ENCODE peak calls at places on chromosomes 12 and 14, in five cellular contexts. V is neural progenitor cell, G is mesendoderm, Z is suprapubic skin, S is ascending aorta. U is an unnamed sample.

GRCh38 chr12:93146970-93147369 is 217.9 kb upstream of the EEA1 start:
- DNase-seq in V (no peak), G (no peak), S (no peak), Z (no peak), U (no peak)

GRCh38 chr14:89801128-89801527 is 153.4 kb downstream of the EFCAB11 start:
- DNase-seq in V (no peak), Z (no peak), G (no peak), S (no peak), U (peak; percentile 98)

GRCh38 chr12:24012528-24012927 is 63.1 kb upstream of the SOX5 start:
- DNase-seq in Z (no peak), G (peak; percentile 30), V (no peak), S (no peak), U (no peak)

GRCh38 chr12:77032406-77032805 is 33.0 kb downstream of the E2F7 start:
- DNase-seq in S (no peak), G (no peak), Z (no peak), V (no peak), U (peak; percentile 90)

GRCh38 chr14:60488175-60488574 is 2.3 kb upstream of the C14orf39 start:
- DNase-seq in G (no peak), Z (no peak), V (no peak), S (no peak), U (no peak)

GRCh38 chr12:11877869-11878780 is 192.6 kb upstream of the BCL2L14 start:
- DNase-seq in S (no peak), Z (no peak), G (peak; percentile 65), V (peak; percentile 23), U (peak; percentile 92)

GRCh38 chr12:9221476-9221875 is 13.3 kb upstream of the PZP start:
- DNase-seq in S (no peak), V (no peak), Z (no peak), G (no peak), U (peak; percentile 79)

GRCh38 chr14:76904100-76904739 is 78.0 kb downstream of the LRRC74A start:
- DNase-seq in G (no peak), Z (no peak), S (no peak), V (no peak), U (peak; percentile 42)

GRCh38 chr12:52060498-52061177 is 9.1 kb upstream of the ATG101 start:
- DNase-seq in S (no peak), V (no peak), Z (peak; percentile 70), G (no peak), U (no peak)

GRCh38 chr12:2318286-2318685 is 265.5 kb downstream of the CACNA1C start:
- DNase-seq in V (peak; percentile 29), G (no peak), Z (no peak), S (no peak), U (no peak)

GRCh38 chr14:35687335-35687939 is 121.7 kb downstream of the RALGAPA1 start:
- DNase-seq in Z (no peak), G (peak; percentile 47), V (peak; percentile 75), S (no peak), U (peak; percentile 25)

GRCh38 chr14:69876848-69877306 is 2.3 kb upstream of the SMOC1 start:
- DNase-seq in S (no peak), Z (no peak), G (no peak), V (no peak), U (no peak)

GRCh38 chr12:53925006-53925405 is 13.6 kb upstream of the HOXC13 start:
- DNase-seq in V (no peak), Z (no peak), G (no peak), S (no peak), U (no peak)

GRCh38 chr14:28406181-28406580 is 360.4 kb upstream of the FOXG1 start:
- DNase-seq in Z (no peak), V (no peak), S (no peak), G (no peak), U (no peak)

GRCh38 chr12:122830517-122831214 is 4.6 kb upstream of the HIP1R start:
- DNase-seq in Z (peak; percentile 70), G (peak; percentile 59), S (no peak), V (no peak), U (peak; percentile 96)

GRCh38 chr12:1629338-1630080 is 478 bp downstream of the WNT5B start:
- DNase-seq in V (peak; percentile 61), S (no peak), G (peak; percentile 84), Z (no peak), U (no peak)

GRCh38 chr12:113007166-113007565 is 28.8 kb downstream of the OAS2 start:
- DNase-seq in V (no peak), G (no peak), S (no peak), Z (no peak), U (peak; percentile 77)

GRCh38 chr14:96198430-96199133 is 6.1 kb upstream of the BDKRB2 start:
- DNase-seq in S (no peak), V (no peak), G (no peak), Z (no peak), U (no peak)

GRCh38 chr12:50065726-50066310 is 8.4 kb downstream of the ASIC1 start:
- DNase-seq in V (no peak), Z (no peak), S (no peak), G (no peak), U (no peak)

GRCh38 chr12:92468358-92469020 is 234.3 kb upstream of the PLEKHG7 start:
- DNase-seq in G (peak; percentile 16), S (no peak), V (no peak), Z (no peak), U (no peak)

GRCh38 chr12:9648701-9649531 is 20.6 kb upstream of the CLEC2D start:
- DNase-seq in V (peak; percentile 26), G (no peak), S (no peak), Z (no peak), U (no peak)

GRCh38 chr12:958449-959123 is 9.1 kb upstream of the RAD52 start:
- DNase-seq in V (peak; percentile 11), Z (no peak), S (no peak), G (no peak), U (no peak)

GRCh38 chr14:101078892-101079221 is 175.3 kb upstream of the RTL1 start:
- DNase-seq in Z (no peak), G (no peak), S (no peak), V (no peak), U (no peak)

GRCh38 chr14:105767315-105767714 is 240.9 kb downstream of the TMEM121 start:
- DNase-seq in Z (no peak), V (no peak), G (no peak), S (no peak), U (no peak)

GRCh38 chr12:19967001-19967400 is 401.3 kb upstream of the PDE3A start:
- DNase-seq in V (no peak), S (no peak), G (no peak), Z (no peak), U (no peak)

GRCh38 chr14:91545946-91546716 is 36.0 kb upstream of the PPP4R3A start:
- DNase-seq in S (no peak), V (peak; percentile 86), Z (no peak), G (no peak), U (no peak)

GRCh38 chr12:129009833-129010232 is 156.6 kb downstream of the GLT1D1 start:
- DNase-seq in S (no peak), Z (no peak), V (no peak), G (no peak), U (no peak)

GRCh38 chr14:69615471-69616407 is 4.3 kb downstream of the SUSD6 start:
- DNase-seq in V (no peak), S (no peak), Z (no peak), G (no peak), U (peak; percentile 61)

GRCh38 chr12:108650083-108650482 is 16.4 kb upstream of the SELPLG start:
- DNase-seq in Z (no peak), G (no peak), V (no peak), S (no peak), U (no peak)
- H3K36me3 ChIP-seq in Z (peaks cover 93% of the 10 kb centered on the region), G (peaks cover 9% of the 10 kb centered on the region), V (peaks cover 12% of the 10 kb centered on the region), S (peaks cover 54% of the 10 kb centered on the region), U (peaks cover 48% of the 10 kb centered on the region)

DNA sequence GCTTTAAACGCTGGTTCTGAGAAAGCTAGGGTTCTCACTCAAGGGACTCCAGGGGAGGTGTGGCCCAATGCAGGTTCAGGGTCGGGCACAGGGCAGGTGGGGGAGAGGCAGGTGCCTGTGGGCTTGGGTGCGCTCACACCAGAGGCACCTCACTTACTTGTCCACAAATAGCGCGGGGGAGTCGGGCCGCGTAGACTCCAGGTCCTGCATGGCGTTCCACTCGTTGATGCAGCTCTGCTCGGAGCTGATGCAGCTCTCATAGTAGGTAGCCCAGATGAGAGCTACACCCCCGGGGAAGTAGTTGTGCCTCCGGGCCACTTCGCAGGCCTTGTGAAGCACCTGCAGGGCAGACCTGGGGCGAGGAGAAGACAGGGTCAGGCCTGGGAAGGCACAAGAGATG is 49.9 kb downstream of the SSH1 start:
- DNase-seq in S (no peak), G (no peak), V (no peak), Z (no peak), U (no peak)
- H3K36me3 ChIP-seq in S (peaks cover 49% of the 10 kb centered on the region), G (peaks cover 6% of the 10 kb centered on the region), V (no peaks in the 10 kb centered on the region), Z (peaks cover 65% of the 10 kb centered on the region), U (peaks cover 26% of the 10 kb centered on the region)

DNA sequence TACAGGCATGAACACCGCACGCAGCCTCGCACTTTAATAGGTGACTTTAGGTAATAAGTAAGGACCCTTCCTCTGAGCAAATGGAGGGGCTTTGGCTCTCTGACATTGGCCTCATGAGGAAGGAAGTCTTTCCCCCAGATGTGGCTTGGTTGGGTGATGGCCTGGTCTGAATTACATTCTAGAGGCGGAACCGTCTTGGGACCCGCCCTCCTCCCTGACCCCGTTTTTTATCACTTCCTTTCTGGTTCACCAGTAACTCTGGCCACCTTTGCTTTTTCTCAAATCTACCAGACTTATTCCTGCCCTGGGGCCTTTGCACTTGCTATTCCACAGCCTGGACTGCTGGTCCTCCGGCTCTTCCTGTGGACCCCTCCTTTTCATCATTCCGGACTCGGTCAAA is 13.4 kb downstream of the ALDH2 start:
- DNase-seq in V (no peak), S (no peak), Z (no peak), G (no peak), U (no peak)
- H3K36me3 ChIP-seq in V (peaks cover under 1% of the 10 kb centered on the region), S (peaks cover 32% of the 10 kb centered on the region), Z (peaks cover 51% of the 10 kb centered on the region), G (peaks cover 7% of the 10 kb centered on the region), U (no peaks in the 10 kb centered on the region)

DNA sequence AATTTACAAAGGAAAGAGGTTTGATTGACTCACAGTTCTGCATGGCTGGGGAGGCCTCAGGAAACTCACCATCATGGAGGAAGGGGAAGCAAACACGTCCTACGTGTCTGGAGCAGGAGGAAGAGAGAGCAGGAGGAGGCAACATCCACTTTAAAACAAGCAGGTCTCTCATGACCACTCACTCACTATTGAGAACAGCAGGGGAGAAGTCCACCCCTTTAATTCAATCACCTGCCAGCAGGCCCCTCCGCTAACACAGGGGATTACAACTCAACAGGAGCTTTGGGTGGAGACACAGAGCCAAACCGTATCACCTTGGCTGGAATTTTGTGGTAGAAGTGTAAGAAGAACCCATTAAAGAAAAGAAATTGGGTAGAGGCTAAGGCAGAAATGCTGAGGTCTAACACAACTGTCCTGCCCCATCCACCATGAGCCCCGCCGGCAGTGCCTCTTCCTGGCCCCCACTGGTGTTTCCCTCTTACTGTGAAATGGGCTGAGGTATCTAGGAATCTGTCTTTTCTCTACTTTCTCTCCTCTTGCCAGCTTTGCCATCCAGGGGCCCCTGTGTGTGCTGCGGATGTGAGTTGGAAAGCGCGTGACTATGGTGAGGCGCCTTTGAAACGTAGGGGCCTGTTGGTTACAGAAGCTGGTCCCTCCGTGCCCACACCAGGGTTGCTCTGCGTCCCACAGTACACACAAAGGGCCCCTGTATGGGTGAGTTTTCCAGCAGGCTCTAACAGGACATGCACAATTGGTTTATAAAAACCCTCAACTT is 108.0 kb upstream of the TMEM132D start:
- DNase-seq in S (no peak), V (no peak), G (no peak), Z (no peak), U (no peak)
- H3K36me3 ChIP-seq in S (no peaks in the 10 kb centered on the region), V (no peaks in the 10 kb centered on the region), G (no peaks in the 10 kb centered on the region), Z (no peaks in the 10 kb centered on the region), U (no peaks in the 10 kb centered on the region)

U was measured in mammary epithelial cell.